ENCODE peak calls at places on chromosomes 12 and 14, in nine cellular contexts. H is heart left ventricle; A is CD8-positive, alpha-beta T cell; Z is MG63; P is astrocyte; K is Peyer's patch; W is bronchial epithelial cell; J is adipocyte; U is AG04450. V is an unnamed sample.

GRCh38 chr14:104247336-104248202 is 109.2 kb downstream of the KIF26A start:
- DNase-seq in H (no peak), A (no peak), Z (no peak), P (no peak), K (peak; percentile 18), W (no peak), J (no peak), U (no peak), V (no peak)

GRCh38 chr12:115001538-115001937 is 317.6 kb upstream of the TBX3 start:
- DNase-seq in H (no peak), A (no peak), Z (no peak), P (no peak), K (no peak), W (no peak), J (no peak), U (no peak), V (no peak)

GRCh38 chr12:27285395-27285794 is 41.3 kb downstream of the STK38L start:
- DNase-seq in H (no peak), A (no peak), Z (no peak), P (peak; percentile 29), K (no peak), W (no peak), J (no peak), U (no peak), V (no peak)

GRCh38 chr14:20516921-20517320 is 11.6 kb downstream of the RNASE10 start:
- DNase-seq in H (no peak), A (no peak), Z (no peak), P (peak; percentile 8), K (no peak), W (peak; percentile 83), J (peak; percentile 23), U (peak; percentile 54), V (no peak)

GRCh38 chr14:93346926-93347721 is at the start of gene COX8C:
- DNase-seq in H (no peak), A (no peak), Z (no peak), P (no peak), K (no peak), W (no peak), J (no peak), U (no peak), V (no peak)

GRCh38 chr12:106585862-106586534 is 3.2 kb downstream of the RFX4 start:
- DNase-seq in H (no peak), A (no peak), Z (no peak), P (no peak), K (no peak), W (no peak), J (peak; percentile 11), U (no peak), V (peak; percentile 77)

GRCh38 chr14:61188196-61188595 is 92.9 kb downstream of the TMEM30B start:
- DNase-seq in H (peak; percentile 41), A (no peak), Z (no peak), P (no peak), K (no peak), W (no peak), J (no peak), U (no peak), V (peak; percentile 78)

GRCh38 chr12:8081228-8081920 is 700 bp upstream of the NECAP1 start:
- DNase-seq in H (no peak), A (no peak), Z (no peak), P (no peak), K (peak; percentile 54), W (no peak), J (peak; percentile 47), U (no peak), V (no peak)

GRCh38 chr12:79069009-79069408 is 204.4 kb downstream of the SYT1 start:
- DNase-seq in H (no peak), A (no peak), Z (no peak), P (no peak), K (no peak), W (no peak), J (peak; percentile 3), U (no peak), V (no peak)

GRCh38 chr14:102916347-102917055 is 6.0 kb upstream of the AMN start:
- DNase-seq in H (no peak), A (no peak), Z (no peak), P (no peak), K (no peak), W (no peak), J (no peak), U (no peak), V (no peak)

GRCh38 chr12:46843811-46844210 is 18.0 kb upstream of the SLC38A4 start:
- DNase-seq in H (no peak), A (no peak), Z (peak; percentile 29), P (no peak), K (no peak), W (no peak), J (peak; percentile 67), U (no peak), V (no peak)

GRCh38 chr12:130435331-130435730 is 97.6 kb downstream of the PIWIL1 start:
- DNase-seq in H (no peak), A (no peak), Z (no peak), P (no peak), K (no peak), W (no peak), J (no peak), U (no peak), V (no peak)

GRCh38 chr12:8065991-8066594 is at the start of gene C3AR1:
- DNase-seq in H (no peak), A (no peak), Z (no peak), P (peak; percentile 76), K (peak; percentile 79), W (peak; percentile 74), J (peak; percentile 61), U (no peak), V (no peak)

GRCh38 chr12:89985935-89986334 is 277.3 kb upstream of the ATP2B1 start:
- DNase-seq in H (no peak), A (no peak), Z (no peak), P (no peak), K (no peak), W (no peak), J (no peak), U (no peak), V (no peak)

GRCh38 chr12:69211172-69211571 is 28.2 kb upstream of the CPSF6 start:
- DNase-seq in H (no peak), A (no peak), Z (no peak), P (no peak), K (no peak), W (no peak), J (no peak), U (no peak), V (no peak)

GRCh38 chr12:2877959-2878732 is 1.1 kb downstream of the RHNO1 start:
- DNase-seq in H (no peak), A (no peak), Z (no peak), P (no peak), K (no peak), W (peak; percentile 15), J (peak; percentile 80), U (no peak), V (peak; percentile 42)

GRCh38 chr14:102188187-102188586 is 48.5 kb downstream of the WDR20 start:
- DNase-seq in H (no peak), A (no peak), Z (no peak), P (no peak), K (no peak), W (no peak), J (no peak), U (no peak), V (no peak)

GRCh38 chr14:68379510-68380303 is 413.2 kb downstream of the ZFP36L1 start:
- DNase-seq in H (no peak), A (no peak), Z (peak; percentile 60), P (peak; percentile 86), K (peak; percentile 69), W (no peak), J (no peak), U (no peak), V (no peak)

GRCh38 chr14:97010491-97011160 is 213.4 kb downstream of the VRK1 start:
- DNase-seq in H (no peak), A (no peak), Z (no peak), P (no peak), K (no peak), W (no peak), J (no peak), U (no peak), V (no peak)

GRCh38 chr12:90090929-90091651 is 382.5 kb upstream of the ATP2B1 start:
- DNase-seq in H (no peak), A (no peak), Z (peak; percentile 89), P (peak; percentile 97), K (peak; percentile 88), W (peak; percentile 100), J (peak; percentile 87), U (peak; percentile 63), V (peak; percentile 90)

GRCh38 chr14:56452989-56453388 is 126.6 kb upstream of the TMEM260 start:
- DNase-seq in H (no peak), A (no peak), Z (no peak), P (no peak), K (no peak), W (no peak), J (no peak), U (no peak), V (no peak)

GRCh38 chr12:124720687-124721500 is 142.8 kb downstream of the SCARB1 start:
- DNase-seq in H (peak; percentile 63), A (no peak), Z (peak; percentile 74), P (peak; percentile 83), K (no peak), W (no peak), J (no peak), U (no peak), V (no peak)

GRCh38 chr12:132606927-132607326 is 3.5 kb downstream of the LRCOL1 start:
- DNase-seq in H (no peak), A (no peak), Z (no peak), P (no peak), K (no peak), W (no peak), J (no peak), U (no peak), V (no peak)
- H3K27me3 ChIP-seq in H (peaks cover 9% of the 10 kb centered on the region), A (peaks cover 7% of the 10 kb centered on the region), Z (peaks cover 16% of the 10 kb centered on the region), P (peaks cover 50% of the 10 kb centered on the region), K (peaks cover 8% of the 10 kb centered on the region), W (peaks cover 20% of the 10 kb centered on the region), J (peaks cover 73% of the 10 kb centered on the region), U (peaks cover 64% of the 10 kb centered on the region), V (no peaks in the 10 kb centered on the region)

GRCh38 chr14:105475916-105476845 is 1.6 kb downstream of the CRIP2 start:
- DNase-seq in H (peak; percentile 83), A (no peak), Z (peak; percentile 74), P (peak; percentile 43), K (no peak), W (no peak), J (no peak), U (no peak), V (peak; percentile 84)
- H3K27me3 ChIP-seq in H (no peaks in the 10 kb centered on the region), A (no peaks in the 10 kb centered on the region), Z (no peaks in the 10 kb centered on the region), P (no peaks in the 10 kb centered on the region), K (peaks cover 50% of the 10 kb centered on the region), W (no peaks in the 10 kb centered on the region), J (no peaks in the 10 kb centered on the region), U (no peaks in the 10 kb centered on the region), V (peaks cover 3% of the 10 kb centered on the region)

GRCh38 chr14:54708161-54708560 is 141.2 kb downstream of the SAMD4A start:
- DNase-seq in H (no peak), A (no peak), Z (no peak), P (no peak), K (no peak), W (no peak), J (no peak), U (no peak), V (no peak)
- H3K27me3 ChIP-seq in H (no peaks in the 10 kb centered on the region), A (no peaks in the 10 kb centered on the region), Z (no peaks in the 10 kb centered on the region), P (no peaks in the 10 kb centered on the region), K (no peaks in the 10 kb centered on the region), W (no peaks in the 10 kb centered on the region), J (no peaks in the 10 kb centered on the region), U (no peaks in the 10 kb centered on the region), V (no peaks in the 10 kb centered on the region)

DNA sequence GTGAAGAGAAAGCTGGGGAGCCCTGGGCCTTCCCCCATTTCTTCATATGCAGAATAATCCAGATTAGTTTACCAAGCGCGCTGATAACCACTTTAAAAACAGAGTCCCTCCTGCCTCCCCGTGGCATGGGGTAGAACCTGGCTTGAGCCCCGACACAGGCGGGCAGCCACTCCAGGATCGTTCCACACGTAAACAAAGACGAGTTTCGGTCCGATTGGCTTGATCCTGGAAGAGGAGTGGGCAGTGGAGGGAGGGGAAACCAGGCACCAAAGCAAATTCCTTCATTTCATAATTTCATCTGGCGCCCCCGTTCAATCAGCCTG is 909 bp upstream of the GPRC5A start:
- DNase-seq in H (no peak), A (no peak), Z (peak; percentile 42), P (no peak), K (no peak), W (no peak), J (no peak), U (no peak), V (no peak)
- H3K27me3 ChIP-seq in H (peaks cover 22% of the 10 kb centered on the region), A (no peaks in the 10 kb centered on the region), Z (no peaks in the 10 kb centered on the region), P (no peaks in the 10 kb centered on the region), K (no peaks in the 10 kb centered on the region), W (no peaks in the 10 kb centered on the region), J (no peaks in the 10 kb centered on the region), U (no peaks in the 10 kb centered on the region), V (no peaks in the 10 kb centered on the region)